ENCODE peak calls at places on chromosome 14, in five cellular contexts. O is substantia nigra, L is NCI-H1105, G is amniotic stem cell, E is RPMI7951. Y is an unnamed sample.

GRCh38 chr14:102516531-102517411 is 7.2 kb upstream of the ANKRD9 start:
- DNase-seq in O (peak; percentile 48), L (peak; percentile 24), G (no peak), E (peak; percentile 35), Y (peak; percentile 68)

GRCh38 chr14:55201219-55202096 is 10.1 kb upstream of the DLGAP5 start:
- DNase-seq in O (no peak), L (no peak), G (no peak), E (no peak), Y (no peak)

GRCh38 chr14:68694516-68695235 is 98.2 kb downstream of the ZFP36L1 start:
- DNase-seq in O (no peak), L (no peak), G (no peak), E (peak; percentile 72), Y (no peak)

GRCh38 chr14:34049769-34050168 is 98.9 kb upstream of the EGLN3 start:
- DNase-seq in O (no peak), L (no peak), G (no peak), E (no peak), Y (no peak)

GRCh38 chr14:104086661-104087461 is 1.4 kb downstream of the ASPG start:
- DNase-seq in O (no peak), L (no peak), G (no peak), E (no peak), Y (no peak)

GRCh38 chr14:73059326-73059725 is 992 bp downstream of the RBM25 start:
- DNase-seq in O (no peak), L (no peak), G (no peak), E (peak; percentile 3), Y (peak; percentile 68)

GRCh38 chr14:105281354-105282097 is 19.3 kb downstream of the BRF1 start:
- DNase-seq in O (peak; percentile 53), L (no peak), G (no peak), E (peak; percentile 47), Y (peak; percentile 65)

GRCh38 chr14:63039800-63040380 is 5.4 kb downstream of the KCNH5 start:
- DNase-seq in O (no peak), L (peak; percentile 42), G (peak; percentile 70), E (peak; percentile 6), Y (peak; percentile 81)

GRCh38 chr14:89813485-89814080 is 140.9 kb downstream of the EFCAB11 start:
- DNase-seq in O (no peak), L (no peak), G (peak; percentile 83), E (peak; percentile 15), Y (peak; percentile 56)

GRCh38 chr14:89447182-89447970 is 30.3 kb upstream of the FOXN3 start:
- DNase-seq in O (no peak), L (no peak), G (no peak), E (no peak), Y (no peak)

GRCh38 chr14:53233399-53233798 is 80.3 kb upstream of the DDHD1 start:
- DNase-seq in O (no peak), L (no peak), G (no peak), E (no peak), Y (no peak)

GRCh38 chr14:106277503-106277902 is 751.1 kb downstream of the TMEM121 start:
- DNase-seq in O (no peak), L (no peak), G (no peak), E (no peak), Y (no peak)

GRCh38 chr14:103699901-103700752 is 15.1 kb downstream of the XRCC3 start:
- DNase-seq in O (peak; percentile 82), L (no peak), G (no peak), E (no peak), Y (no peak)

GRCh38 chr14:81220767-81221578 is at the start of gene GTF2A1:
- DNase-seq in O (peak; percentile 99), L (peak; percentile 100), G (peak; percentile 95), E (peak; percentile 94), Y (peak; percentile 90)

GRCh38 chr14:21241218-21241819 is 27.9 kb downstream of the HNRNPC start:
- DNase-seq in O (no peak), L (no peak), G (peak; percentile 11), E (peak; percentile 22), Y (peak; percentile 10)

GRCh38 chr14:76950043-76951020 is 78.2 kb downstream of the IRF2BPL start:
- DNase-seq in O (no peak), L (no peak), G (no peak), E (peak; percentile 77), Y (no peak)

GRCh38 chr14:101066826-101067508 is 163.4 kb upstream of the RTL1 start:
- DNase-seq in O (no peak), L (no peak), G (no peak), E (no peak), Y (no peak)

GRCh38 chr14:64604854-64605253 is 55.1 kb downstream of the PPP1R36 start:
- DNase-seq in O (no peak), L (no peak), G (no peak), E (no peak), Y (no peak)

GRCh38 chr14:41302776-41303175 is 303.9 kb upstream of the LRFN5 start:
- DNase-seq in O (no peak), L (peak; percentile 64), G (no peak), E (no peak), Y (no peak)

GRCh38 chr14:76227450-76228050 is 75.8 kb downstream of the GPATCH2L start:
- DNase-seq in O (no peak), L (no peak), G (peak; percentile 1), E (peak; percentile 60), Y (peak; percentile 75)

GRCh38 chr14:41607119-41607785 is 576 bp downstream of the LRFN5 start:
- DNase-seq in O (no peak), L (peak; percentile 75), G (no peak), E (no peak), Y (no peak)

GRCh38 chr14:31122921-31123320 is 84.7 kb downstream of the HECTD1 start:
- DNase-seq in O (no peak), L (no peak), G (no peak), E (no peak), Y (no peak)

GRCh38 chr14:53411110-53411509 is 258.0 kb upstream of the DDHD1 start:
- DNase-seq in O (no peak), L (no peak), G (peak; percentile 7), E (peak; percentile 90), Y (no peak)

GRCh38 chr14:50619569-50620141 is 48.5 kb downstream of the SAV1 start:
- DNase-seq in O (peak; percentile 20), L (peak; percentile 16), G (no peak), E (peak; percentile 53), Y (peak; percentile 34)

GRCh38 chr14:55593698-55594097 is 13.7 kb downstream of the KTN1 start:
- DNase-seq in O (no peak), L (no peak), G (no peak), E (no peak), Y (no peak)

GRCh38 chr14:93239869-93240677 is 33.0 kb downstream of the UBR7 start:
- DNase-seq in O (no peak), L (no peak), G (peak; percentile 50), E (peak; percentile 33), Y (peak; percentile 67)

GRCh38 chr14:73245401-73246325 is 8.4 kb downstream of the PAPLN start:
- DNase-seq in O (no peak), L (peak; percentile 26), G (no peak), E (peak; percentile 70), Y (peak; percentile 84)

GRCh38 chr14:91186515-91187066 is 57.9 kb downstream of the GPR68 start:
- DNase-seq in O (no peak), L (no peak), G (no peak), E (peak; percentile 10), Y (no peak)

GRCh38 chr14:66434464-66434863 is 51.7 kb upstream of the CCDC196 start:
- DNase-seq in O (no peak), L (no peak), G (no peak), E (no peak), Y (no peak)

GRCh38 chr14:90332271-90332584 is 487 bp upstream of the NRDE2 start:
- DNase-seq in O (no peak), L (no peak), G (no peak), E (no peak), Y (no peak)

GRCh38 chr14:42224053-42224888 is 617.6 kb downstream of the LRFN5 start:
- DNase-seq in O (peak; percentile 61), L (peak; percentile 75), G (peak; percentile 69), E (peak; percentile 49), Y (peak; percentile 48)

GRCh38 chr14:66380143-66380542 is 106.0 kb upstream of the CCDC196 start:
- DNase-seq in O (no peak), L (no peak), G (no peak), E (no peak), Y (no peak)

GRCh38 chr14:104085032-104085888 is at the start of gene ASPG:
- DNase-seq in O (no peak), L (no peak), G (no peak), E (no peak), Y (no peak)

GRCh38 chr14:77043177-77043983 is 14.9 kb upstream of the IRF2BPL start:
- DNase-seq in O (peak; percentile 74), L (no peak), G (no peak), E (peak; percentile 94), Y (no peak)

GRCh38 chr14:99055816-99056215 is 216.2 kb downstream of the BCL11B start:
- DNase-seq in O (no peak), L (no peak), G (no peak), E (peak; percentile 75), Y (no peak)

Y was measured in HTR-8/SVneo.